ENCODE peak calls at places on chromosomes 6 and 20, in four cellular contexts. C is skeletal muscle cell, J is HS-5, N is AG09319. S is an unnamed sample.

GRCh38 chr20:16397053-16397452 is 176.2 kb downstream of the KIF16B start:
- DNase-seq in J (no peak), N (peak; percentile 14), C (peak; percentile 10), S (no peak)

GRCh38 chr6:72623808-72624207 is 1.9 kb downstream of the KCNQ5 start:
- DNase-seq in J (no peak), C (no peak), N (no peak), S (no peak)

GRCh38 chr20:11792229-11792953 is 125.3 kb upstream of the BTBD3 start:
- DNase-seq in J (no peak), N (no peak), C (no peak), S (no peak)

GRCh38 chr6:107816818-107817217 is 7.3 kb downstream of the SCML4 start:
- DNase-seq in N (no peak), C (no peak), J (no peak), S (no peak)

GRCh38 chr6:6798430-6798829 is 209.9 kb downstream of the LY86 start:
- DNase-seq in J (no peak), N (no peak), C (no peak), S (no peak)

GRCh38 chr6:96086745-96087144 is 71.0 kb downstream of the FUT9 start:
- DNase-seq in J (no peak), N (no peak), C (no peak), S (no peak)

GRCh38 chr6:158666637-158667359 is 16.9 kb downstream of the SYTL3 start:
- DNase-seq in J (no peak), C (peak; percentile 78), N (peak; percentile 57), S (no peak)

GRCh38 chr20:36070451-36070850 is 84.1 kb upstream of the EPB41L1 start:
- DNase-seq in N (no peak), J (no peak), C (no peak), S (no peak)

GRCh38 chr6:76861403-76861802 is 601.9 kb downstream of the HTR1B start:
- DNase-seq in C (no peak), N (no peak), J (no peak), S (no peak)

GRCh38 chr6:22399693-22400092 is 102.9 kb upstream of the PRL start:
- DNase-seq in N (no peak), C (no peak), J (no peak), S (peak; percentile 34)

GRCh38 chr20:35892871-35893270 is 61.4 kb downstream of the SCAND1 start:
- DNase-seq in C (no peak), N (no peak), J (no peak), S (no peak)

GRCh38 chr6:138235693-138236092 is 17.4 kb upstream of the PBOV1 start:
- DNase-seq in J (no peak), N (no peak), C (no peak), S (no peak)

GRCh38 chr20:35320396-35321126 is 28.3 kb upstream of the FAM83C start:
- DNase-seq in C (peak; percentile 49), J (no peak), N (no peak), S (peak; percentile 95)

GRCh38 chr6:127971945-127972391 is 71.1 kb upstream of the THEMIS start:
- DNase-seq in C (peak; percentile 38), J (peak; percentile 75), N (no peak), S (peak; percentile 66)

GRCh38 chr6:147508871-147509608 is 550 bp downstream of the SAMD5 start:
- DNase-seq in N (no peak), J (no peak), C (no peak), S (no peak)

GRCh38 chr20:573414-574296 is 30.1 kb upstream of the CSNK2A1 start:
- DNase-seq in C (no peak), N (no peak), J (no peak), S (no peak)

S was measured in kidney epithelial cell.